ENCODE peak calls at places on chromosomes 2 and 18, in seven cellular contexts. Q is testis, G is psoas muscle, R is IMR-90, S is endothelial cell of umbilical vein, X is mucosa of descending colon, H is body of pancreas. P is an unnamed sample.
A peak's percentile ranks its signal among the peaks of the same experiment; 100 is the strongest.

GRCh38 chr2:58266211-58266610 is 25.1 kb upstream of the FANCL start:
- DNase-seq in H (no peak), G (no peak), S (no peak), X (no peak), R (no peak), Q (no peak), P (no peak)

GRCh38 chr2:113818382-113818951 is 62.0 kb upstream of the SLC35F5 start:
- DNase-seq in G (peak; percentile 58), X (no peak), S (peak; percentile 81), R (peak; percentile 100), H (peak; percentile 80), Q (peak; percentile 72), P (no peak)

GRCh38 chr2:227717687-227718567 is at the start of gene SLC19A3:
- DNase-seq in X (peak; percentile 93), Q (peak; percentile 87), H (peak; percentile 84), R (peak; percentile 50), G (peak; percentile 89), S (peak; percentile 80), P (peak; percentile 85)

GRCh38 chr18:79203017-79203605 is 133.9 kb downstream of the ATP9B start:
- DNase-seq in Q (no peak), R (peak; percentile 50), S (no peak), G (no peak), H (no peak), X (no peak), P (no peak)

GRCh38 chr18:46650681-46651080 is 6.3 kb downstream of the LOXHD1 start:
- DNase-seq in X (no peak), G (no peak), H (no peak), S (no peak), Q (no peak), R (no peak), P (no peak)

GRCh38 chr18:8029731-8030130 is 462.6 kb downstream of the PTPRM start:
- DNase-seq in Q (no peak), G (no peak), X (no peak), R (no peak), S (no peak), H (no peak), P (no peak)

GRCh38 chr2:17959833-17960232 is 81.4 kb downstream of the KCNS3 start:
- DNase-seq in R (no peak), S (no peak), G (no peak), H (no peak), X (no peak), Q (no peak), P (no peak)

GRCh38 chr18:7132356-7133115 is 14.9 kb upstream of the LAMA1 start:
- DNase-seq in S (no peak), R (no peak), H (no peak), G (no peak), Q (no peak), X (no peak), P (no peak)

GRCh38 chr2:65666156-65666725 is 233.8 kb upstream of the SPRED2 start:
- DNase-seq in X (no peak), H (no peak), S (no peak), Q (no peak), G (no peak), R (peak; percentile 78), P (no peak)

GRCh38 chr2:3594493-3595281 is at the start of gene COLEC11:
- DNase-seq in H (no peak), Q (peak; percentile 63), S (peak; percentile 33), X (no peak), R (no peak), G (no peak), P (peak; percentile 89)

GRCh38 chr18:56217406-56217805 is 421.0 kb downstream of the TXNL1 start:
- DNase-seq in X (no peak), H (no peak), S (no peak), G (no peak), Q (no peak), R (peak; percentile 60), P (no peak)

GRCh38 chr2:188416367-188416766 is 124.7 kb downstream of the GULP1 start:
- DNase-seq in Q (no peak), R (no peak), G (no peak), S (no peak), X (no peak), H (no peak), P (no peak)

GRCh38 chr18:76397631-76398030 is 97.4 kb downstream of the ZNF516 start:
- DNase-seq in Q (peak; percentile 21), H (no peak), X (no peak), S (no peak), R (no peak), G (no peak), P (no peak)

GRCh38 chr18:2846241-2846637 is 567 bp upstream of the EMILIN2 start:
- DNase-seq in G (peak; percentile 49), X (no peak), H (no peak), R (peak; percentile 16), S (peak; percentile 16), Q (no peak), P (no peak)

GRCh38 chr2:105561401-105561800 is 162.6 kb upstream of the FHL2 start:
- DNase-seq in S (no peak), G (no peak), X (no peak), H (no peak), Q (no peak), R (no peak), P (no peak)

GRCh38 chr2:42622943-42623676 is 54.7 kb downstream of the MTA3 start:
- DNase-seq in R (no peak), H (no peak), X (no peak), G (no peak), S (peak; percentile 4), Q (no peak), P (no peak)

GRCh38 chr2:226738191-226738820 is 61.3 kb downstream of the IRS1 start:
- DNase-seq in R (no peak), G (no peak), H (no peak), S (no peak), X (no peak), Q (no peak), P (no peak)

GRCh38 chr2:241558532-241559488 is at the start of gene BOK:
- DNase-seq in R (peak; percentile 72), X (peak; percentile 68), G (no peak), H (peak; percentile 76), S (peak; percentile 84), Q (peak; percentile 81), P (peak; percentile 6)

GRCh38 chr18:5059540-5060032 is 137.5 kb downstream of the AKAIN1 start:
- DNase-seq in X (no peak), Q (no peak), R (no peak), G (no peak), S (no peak), H (no peak), P (no peak)

GRCh38 chr2:216245391-216245790 is 126.9 kb downstream of the MARCHF4 start:
- DNase-seq in S (no peak), H (no peak), R (no peak), G (no peak), X (no peak), Q (no peak), P (no peak)

GRCh38 chr2:229714080-229714735 is at the start of gene DNER:
- DNase-seq in Q (peak; percentile 42), R (no peak), H (peak; percentile 59), S (no peak), G (peak; percentile 45), X (peak; percentile 57), P (peak; percentile 83)

GRCh38 chr2:120783371-120783791 is 47.7 kb downstream of the GLI2 start:
- DNase-seq in Q (no peak), S (peak; percentile 27), H (no peak), X (no peak), R (peak; percentile 69), G (no peak), P (no peak)

GRCh38 chr2:65278450-65279030 is 50.9 kb downstream of the ACTR2 start:
- DNase-seq in R (peak; percentile 49), S (no peak), G (no peak), H (no peak), Q (no peak), X (no peak), P (no peak)

GRCh38 chr2:12416600-12416999 is 300.1 kb upstream of the TRIB2 start:
- DNase-seq in H (peak; percentile 71), R (peak; percentile 48), X (no peak), Q (peak; percentile 72), G (no peak), S (peak; percentile 57), P (peak; percentile 48)

GRCh38 chr2:191845248-191845715 is 1.6 kb downstream of the CAVIN2 start:
- DNase-seq in H (no peak), Q (no peak), X (peak; percentile 49), S (peak; percentile 42), G (peak; percentile 59), R (no peak), P (peak; percentile 52)

DNA sequence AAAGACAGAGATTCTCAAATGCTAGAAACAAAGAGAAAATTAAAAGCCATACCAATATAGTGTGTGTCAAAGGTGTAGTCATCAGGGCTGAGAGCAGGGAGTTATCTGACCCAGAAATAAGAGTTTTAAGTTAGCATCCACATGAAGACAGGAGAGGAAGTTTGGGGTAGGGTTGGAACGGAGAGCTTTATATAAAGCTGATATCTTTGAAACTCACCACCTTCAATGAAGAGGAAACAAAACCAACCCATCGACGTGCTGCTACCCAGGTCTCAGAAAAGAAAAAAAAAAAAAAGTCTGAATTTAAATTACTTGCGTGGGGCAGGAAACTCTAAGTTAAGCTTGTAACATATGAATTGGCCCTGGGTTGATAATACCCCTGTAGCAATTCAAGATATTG is 42.4 kb downstream of the ARL4C start:
- DNase-seq in G (no peak), H (no peak), X (no peak), S (no peak), R (no peak), Q (no peak), P (no peak)
- H3K4me3 ChIP-seq in G (no peak overlapping the region), H (no peak overlapping the region), X (no peak overlapping the region), S (no peak overlapping the region), R (no peak overlapping the region), Q (no peak overlapping the region), P (no peak overlapping the region)

GRCh38 chr2:24351981-24352380 is 8.4 kb downstream of the ITSN2 start:
- DNase-seq in G (no peak), R (no peak), X (no peak), S (no peak), Q (no peak), H (no peak), P (no peak)
- H3K4me1 ChIP-seq in G (peaks cover 62% of the 10 kb centered on the region), R (no peaks in the 10 kb centered on the region), X (peaks cover 11% of the 10 kb centered on the region), S (peaks cover 13% of the 10 kb centered on the region), Q (peaks cover 20% of the 10 kb centered on the region), H (peaks cover 51% of the 10 kb centered on the region), P (no peaks in the 10 kb centered on the region)

DNA sequence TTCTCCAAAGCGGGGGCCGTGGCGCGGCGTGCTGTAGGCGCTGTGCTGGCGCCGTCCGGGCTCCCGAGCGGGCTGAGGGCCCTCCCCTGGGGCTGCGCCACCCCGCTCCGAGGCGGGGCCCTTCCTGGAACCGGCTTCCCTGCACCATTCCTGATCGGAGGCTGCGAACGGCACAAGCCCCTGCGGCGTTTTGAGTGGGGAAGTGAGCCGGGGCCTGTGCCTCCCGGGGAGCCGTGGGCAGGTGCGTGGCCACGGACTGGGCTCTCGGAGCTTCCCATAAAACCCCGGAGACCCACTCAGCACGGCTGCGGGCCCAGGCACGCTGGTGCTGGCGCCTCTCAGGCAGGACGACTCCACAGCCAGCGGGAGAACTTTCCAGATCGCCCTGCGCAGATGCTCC is 74.7 kb downstream of the PSMG2 start:
- DNase-seq in S (no peak), G (no peak), H (no peak), X (no peak), R (no peak), Q (no peak), P (no peak)
- H3K4me3 ChIP-seq in S (no peak overlapping the region), G (no peak overlapping the region), H (no peak overlapping the region), X (no peak overlapping the region), R (no peak overlapping the region), Q (peak overlapping the region; percentile 52), P (no peak overlapping the region)

GRCh38 chr18:47928466-47928865 is 2.0 kb downstream of the SMAD2 start:
- DNase-seq in X (no peak), G (no peak), S (peak; percentile 55), H (no peak), R (peak; percentile 28), Q (no peak), P (no peak)
- H3K4me1 ChIP-seq in X (peaks cover 20% of the 10 kb centered on the region), G (peaks cover 32% of the 10 kb centered on the region), S (peaks cover 18% of the 10 kb centered on the region), H (peaks cover 58% of the 10 kb centered on the region), R (peaks cover under 1% of the 10 kb centered on the region), Q (peaks cover 26% of the 10 kb centered on the region), P (no peaks in the 10 kb centered on the region)

GRCh38 chr2:54313147-54313546 is 57.1 kb upstream of the TSPYL6 start:
- DNase-seq in Q (peak; percentile 38), R (no peak), H (no peak), X (no peak), S (no peak), G (no peak), P (no peak)
- H3K4me3 ChIP-seq in Q (peak overlapping the region; percentile 6), R (no peak overlapping the region), H (no peak overlapping the region), X (no peak overlapping the region), S (no peak overlapping the region), G (no peak overlapping the region), P (no peak overlapping the region)

P was measured in BE2C.